ENCODE peak calls at places on chromosomes 7 and 10, in four cellular contexts. A is lower lobe of right lung, V is body of pancreas, K is transverse colon. O is an unnamed sample.

GRCh38 chr10:52259428-52259812 is 54.7 kb upstream of the DKK1 start:
- DNase-seq in A (no peak), V (no peak), K (no peak), O (no peak)

GRCh38 chr7:2530076-2530967 is 10.7 kb downstream of the LFNG start:
- DNase-seq in V (peak), K (peak), A (peak), O (no peak)

GRCh38 chr7:159115601-159116501 is 28.8 kb downstream of the VIPR2 start:
- DNase-seq in K (no peak), A (no peak), V (peak), O (no peak)

GRCh38 chr10:22705534-22705933 is 8.8 kb downstream of the PIP4K2A start:
- DNase-seq in K (no peak), V (no peak), A (no peak), O (no peak)

GRCh38 chr10:101749033-101749432 is 26.9 kb downstream of the FGF8 start:
- DNase-seq in A (no peak), V (no peak), K (no peak), O (no peak)

GRCh38 chr10:5305374-5305773 is 59.4 kb upstream of the UCN3 start:
- DNase-seq in V (peak), K (no peak), A (no peak), O (no peak)

GRCh38 chr7:15580604-15581351 is 19.0 kb upstream of the AGMO start:
- DNase-seq in K (no peak), A (no peak), V (no peak), O (no peak)

GRCh38 chr10:43985941-43986340 is 337.3 kb upstream of the ZNF32 start:
- DNase-seq in V (no peak), K (no peak), A (no peak), O (no peak)

GRCh38 chr7:32507416-32507815 is 12.1 kb downstream of the AVL9 start:
- DNase-seq in V (no peak), A (no peak), K (no peak), O (no peak)

GRCh38 chr10:14812271-14812670 is 25.6 kb downstream of the CDNF start:
- DNase-seq in K (no peak), A (no peak), V (no peak), O (no peak)

GRCh38 chr7:127713006-127713405 is 61.0 kb downstream of the SND1 start:
- DNase-seq in A (no peak), K (no peak), V (no peak), O (no peak)

GRCh38 chr7:48096273-48096672 is 7.2 kb downstream of the UPP1 start:
- DNase-seq in K (no peak), V (peak), A (no peak), O (no peak)

GRCh38 chr7:95141755-95142154 is 182.6 kb downstream of the PON1 start:
- DNase-seq in K (no peak), V (no peak), A (no peak), O (no peak)

GRCh38 chr7:133542209-133542780 is 289.4 kb downstream of the EXOC4 start:
- DNase-seq in A (no peak), V (no peak), K (no peak), O (no peak)

GRCh38 chr10:79025113-79025832 is 43.5 kb upstream of the ZMIZ1 start:
- DNase-seq in V (peak), K (no peak), A (peak), O (no peak)

GRCh38 chr10:79028056-79028430 is 40.7 kb upstream of the ZMIZ1 start:
- DNase-seq in V (no peak), K (no peak), A (no peak), O (no peak)

GRCh38 chr10:79026341-79026761 is 42.4 kb upstream of the ZMIZ1 start:
- DNase-seq in V (no peak), K (no peak), A (peak), O (no peak)

GRCh38 chr10:79027147-79028055 is 41.4 kb upstream of the ZMIZ1 start:
- DNase-seq in K (no peak), V (peak), A (peak), O (no peak)

DNA sequence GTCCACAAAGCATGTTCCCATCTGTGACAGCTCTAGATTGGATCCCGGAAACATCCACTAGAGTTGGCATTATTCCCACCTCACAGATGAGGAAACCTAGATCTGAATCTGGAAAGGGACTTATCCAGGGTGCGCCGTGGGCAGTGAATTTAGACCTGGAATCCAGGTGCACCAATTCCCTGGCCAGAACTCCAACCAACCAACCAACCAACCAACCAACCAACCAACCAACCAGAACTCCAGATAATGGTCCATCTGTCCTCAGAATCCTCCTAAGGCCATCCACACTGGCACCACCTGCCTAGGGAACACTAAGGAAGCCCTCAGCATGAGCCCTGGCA is 42.0 kb upstream of the ZMIZ1 start:
- DNase-seq in K (no peak), V (no peak), A (no peak), O (no peak)
- H3K4me3 ChIP-seq in K (no peak), V (no peak), A (no peak), O (no peak)

GRCh38 chr10:62978417-62978955 is 154.6 kb upstream of the NRBF2 start:
- DNase-seq in K (no peak), V (no peak), A (no peak), O (no peak)
- TF ChIP-seq CTCF in K (no peak), V (no peak), A (no peak), O (no peak)

DNA sequence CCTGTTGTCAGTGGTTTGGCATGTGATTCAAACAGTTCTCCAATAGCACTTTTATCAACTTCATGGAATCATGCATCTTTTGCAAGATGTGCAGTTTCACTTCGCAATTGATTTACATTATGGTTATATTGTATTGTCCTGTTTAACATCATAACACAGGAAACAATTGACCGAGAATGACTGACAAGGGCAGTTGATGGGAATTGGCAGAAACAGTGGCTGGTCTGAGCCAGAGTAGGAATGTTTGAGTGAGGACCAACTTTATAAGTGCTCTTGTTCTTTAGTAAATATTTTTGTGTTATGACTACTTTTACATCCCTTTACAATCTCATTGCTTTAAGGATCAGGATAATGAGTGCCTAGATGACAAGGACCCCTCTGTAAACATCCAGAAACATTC is 2.2 kb downstream of the KLHL7 start:
- DNase-seq in K (no peak), A (no peak), V (no peak), O (no peak)
- H3K4me3 ChIP-seq in K (no peak), A (peak), V (no peak), O (peak)

GRCh38 chr7:42115795-42116194 is 121.2 kb downstream of the GLI3 start:
- DNase-seq in V (no peak), K (no peak), A (no peak), O (no peak)
- TF ChIP-seq CTCF in V (no peak), K (no peak), A (no peak), O (no peak)

GRCh38 chr7:150451833-150452431 is 1.5 kb downstream of the GIMAP8 start:
- DNase-seq in A (no peak), V (peak), K (no peak), O (no peak)
- H3K4me3 ChIP-seq in A (peak), V (no peak), K (peak), O (peak)

GRCh38 chr10:74671716-74672115 is 154.7 kb upstream of the KAT6B start:
- DNase-seq in A (no peak), V (no peak), K (no peak), O (no peak)
- TF ChIP-seq CTCF in A (no peak), V (no peak), K (no peak), O (no peak)

GRCh38 chr10:95250856-95251255 is 39.9 kb downstream of the PDLIM1 start:
- DNase-seq in V (no peak), K (no peak), A (no peak), O (peak)
- H3K4me3 ChIP-seq in V (no peak), K (no peak), A (no peak), O (no peak)

DNA sequence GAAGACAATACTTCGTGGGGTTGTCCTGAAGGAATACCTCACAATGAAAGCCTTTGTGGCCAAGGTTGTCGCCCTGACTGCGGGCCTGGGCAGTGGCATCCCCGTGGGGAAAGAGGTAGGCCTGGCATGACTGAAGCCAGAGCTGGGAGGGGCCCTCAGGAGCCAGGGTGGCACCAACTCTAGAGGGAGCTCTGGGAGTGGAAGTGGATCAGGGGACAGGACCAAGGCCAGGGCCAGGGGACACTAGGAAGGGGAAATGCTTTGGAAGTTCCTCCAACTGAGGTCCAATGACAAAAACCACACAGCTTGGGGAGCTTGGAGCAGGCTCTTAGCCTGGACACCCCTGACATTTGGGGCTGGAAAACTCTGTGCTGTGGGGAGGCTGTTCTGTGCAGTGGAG is 5.8 kb downstream of the CLCN1 start:
- DNase-seq in K (peak), V (peak), A (peak), O (peak)
- TF ChIP-seq CTCF in K (peak), V (no peak), A (peak), O (peak)

GRCh38 chr10:47049056-47049851 is 138.0 kb downstream of the PTPN20 start:
- DNase-seq in A (no peak), K (no peak), V (no peak), O (no peak)
- H3K4me3 ChIP-seq in A (no peak), K (no peak), V (no peak), O (no peak)

O was measured in right atrium auricular region.